ENCODE peak calls at places on chromosomes 4 and X, in seven cellular contexts. V is uterus, D is aorta, W is GM23248, C is A673, S is left ventricle myocardium inferior, N is dorsolateral prefrontal cortex. G is an unnamed sample.

GRCh38 chrX:39195156-39195555 is 393.9 kb downstream of the MID1IP1 start:
- DNase-seq in V (no peak), D (no peak), W (no peak), C (no peak), S (no peak), N (no peak), G (no peak)

GRCh38 chr4:70703695-70704332 is 15.5 kb downstream of the UTP3 start:
- DNase-seq in V (no peak), D (no peak), W (peak; percentile 80), C (peak; percentile 32), S (no peak), N (no peak), G (peak; percentile 41)

GRCh38 chr4:30879841-30880240 is 159.7 kb downstream of the PCDH7 start:
- DNase-seq in V (no peak), D (no peak), W (no peak), C (no peak), S (no peak), N (no peak), G (no peak)

GRCh38 chr4:28463184-28463690 is 1602.6 kb downstream of the STIM2 start:
- DNase-seq in V (no peak), D (no peak), W (no peak), C (no peak), S (no peak), N (no peak), G (no peak)

GRCh38 chrX:136268051-136269048 is 17.1 kb upstream of the MAP7D3 start:
- DNase-seq in V (peak; percentile 39), D (no peak), W (peak; percentile 50), C (peak; percentile 58), S (no peak), N (no peak), G (peak; percentile 40)

GRCh38 chr4:154361450-154361849 is 130.1 kb downstream of the DCHS2 start:
- DNase-seq in V (no peak), D (no peak), W (no peak), C (no peak), S (no peak), N (no peak), G (no peak)

GRCh38 chr4:168257663-168258235 is 60.8 kb downstream of the DDX60 start:
- DNase-seq in V (no peak), D (no peak), W (no peak), C (no peak), S (no peak), N (no peak), G (peak; percentile 33)

GRCh38 chrX:71652405-71652804 is 14.9 kb upstream of the LOC101059915 start:
- DNase-seq in V (no peak), D (no peak), W (peak; percentile 67), C (peak; percentile 65), S (no peak), N (no peak), G (peak; percentile 59)

GRCh38 chr4:76745264-76745663 is 152.7 kb downstream of the SOWAHB start:
- DNase-seq in V (no peak), D (no peak), W (peak; percentile 83), C (no peak), S (no peak), N (no peak), G (no peak)

GRCh38 chr4:6910340-6910959 is 824 bp downstream of the TBC1D14 start:
- DNase-seq in V (no peak), D (peak; percentile 66), W (peak; percentile 36), C (peak; percentile 53), S (no peak), N (no peak), G (peak; percentile 34)

GRCh38 chr4:187387709-187388108 is 607.9 kb upstream of the ZFP42 start:
- DNase-seq in V (no peak), D (no peak), W (peak; percentile 1), C (no peak), S (no peak), N (no peak), G (no peak)

GRCh38 chrX:635428-636192 is 5.0 kb downstream of the SHOX start:
- DNase-seq in V (no peak), D (no peak), W (no peak), C (no peak), S (no peak), N (peak; percentile 3), G (no peak)

GRCh38 chr4:52572936-52573485 is 86.1 kb downstream of the USP46 start:
- DNase-seq in V (no peak), D (no peak), W (peak; percentile 80), C (no peak), S (no peak), N (no peak), G (no peak)
- H3K27ac ChIP-seq in V (no peak overlapping the region), D (no peak overlapping the region), W (peak overlapping the region; percentile 31), C (no peak overlapping the region), S (no peak overlapping the region), N (no peak overlapping the region), G (no peak overlapping the region)

DNA sequence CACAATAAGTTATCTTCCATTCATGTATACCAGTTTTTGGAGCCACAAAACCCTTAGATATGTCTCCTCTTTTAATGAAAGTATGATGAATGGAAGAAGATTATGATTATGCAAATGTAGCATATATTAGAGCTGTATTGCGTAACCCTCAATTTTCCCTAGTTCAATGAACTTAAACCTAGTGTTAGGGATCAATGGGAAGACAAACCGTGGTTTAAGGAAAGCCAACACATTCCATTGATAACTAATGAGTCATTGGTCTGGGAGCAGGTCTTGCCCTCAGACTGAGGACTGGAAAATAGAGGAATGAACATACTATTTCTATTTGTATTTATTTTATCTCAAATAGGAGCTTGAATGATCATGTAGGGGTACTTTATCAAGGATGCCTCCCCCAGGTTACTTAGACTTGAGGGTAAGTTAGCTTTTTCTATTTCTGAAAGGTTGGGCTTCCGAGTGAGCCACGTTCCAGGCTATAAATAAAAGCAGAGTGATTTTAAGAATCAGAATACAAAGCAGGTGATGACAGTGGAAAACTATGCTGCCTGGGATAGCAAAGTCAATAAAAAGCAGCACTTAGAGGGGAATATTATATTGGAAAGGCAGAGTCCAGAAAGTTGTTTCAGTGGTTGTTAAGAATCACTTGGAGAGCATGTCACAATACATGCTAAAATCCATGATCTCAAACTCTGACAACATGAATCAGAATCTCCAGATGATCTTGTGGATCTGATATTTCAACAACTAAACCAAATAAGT is 356.0 kb downstream of the ADAM29 start:
- DNase-seq in V (no peak), D (no peak), W (no peak), C (no peak), S (no peak), N (no peak), G (no peak)
- H3K27ac ChIP-seq in V (no peak overlapping the region), D (no peak overlapping the region), W (no peak overlapping the region), C (no peak overlapping the region), S (peak overlapping the region; percentile 25), N (no peak overlapping the region), G (no peak overlapping the region)

DNA sequence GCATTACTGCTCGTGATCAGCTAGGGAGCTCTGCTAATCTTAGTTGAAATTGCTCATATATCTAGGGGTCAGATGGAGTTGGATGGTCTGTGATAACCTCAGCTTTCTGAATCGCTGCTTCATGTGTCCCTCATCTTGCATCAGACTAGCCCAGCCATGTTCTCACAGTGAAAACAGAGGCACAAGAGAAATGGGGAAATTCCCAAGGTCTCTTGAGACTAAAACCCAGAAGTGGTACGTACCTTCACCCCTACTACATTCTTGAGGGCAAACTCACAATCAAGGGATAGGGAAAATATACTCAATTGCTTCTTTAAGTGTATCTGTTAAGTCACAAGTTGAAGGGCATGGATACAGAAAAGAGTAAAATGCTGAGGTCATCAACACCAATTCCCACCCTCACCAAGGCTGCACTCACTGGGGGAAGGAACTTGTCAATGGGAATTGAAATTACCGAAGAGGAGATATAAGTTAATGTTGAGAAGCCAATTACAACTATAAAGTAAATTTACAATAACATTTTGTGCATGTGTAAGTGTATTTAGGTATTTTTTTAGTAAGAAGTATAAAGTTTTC is 255.0 kb upstream of the KCNIP4 start:
- DNase-seq in V (no peak), D (no peak), W (peak; percentile 7), C (no peak), S (no peak), N (no peak), G (no peak)
- H3K27ac ChIP-seq in V (no peak overlapping the region), D (no peak overlapping the region), W (no peak overlapping the region), C (no peak overlapping the region), S (no peak overlapping the region), N (no peak overlapping the region), G (no peak overlapping the region)

GRCh38 chrX:151973262-151973661 is 1.2 kb downstream of the GABRE start:
- DNase-seq in V (no peak), D (no peak), W (peak; percentile 34), C (no peak), S (no peak), N (no peak), G (no peak)
- H3K27ac ChIP-seq in V (peak overlapping the region; percentile 79), D (no peak overlapping the region), W (peak overlapping the region; percentile 70), C (no peak overlapping the region), S (peak overlapping the region; percentile 80), N (no peak overlapping the region), G (no peak overlapping the region)

DNA sequence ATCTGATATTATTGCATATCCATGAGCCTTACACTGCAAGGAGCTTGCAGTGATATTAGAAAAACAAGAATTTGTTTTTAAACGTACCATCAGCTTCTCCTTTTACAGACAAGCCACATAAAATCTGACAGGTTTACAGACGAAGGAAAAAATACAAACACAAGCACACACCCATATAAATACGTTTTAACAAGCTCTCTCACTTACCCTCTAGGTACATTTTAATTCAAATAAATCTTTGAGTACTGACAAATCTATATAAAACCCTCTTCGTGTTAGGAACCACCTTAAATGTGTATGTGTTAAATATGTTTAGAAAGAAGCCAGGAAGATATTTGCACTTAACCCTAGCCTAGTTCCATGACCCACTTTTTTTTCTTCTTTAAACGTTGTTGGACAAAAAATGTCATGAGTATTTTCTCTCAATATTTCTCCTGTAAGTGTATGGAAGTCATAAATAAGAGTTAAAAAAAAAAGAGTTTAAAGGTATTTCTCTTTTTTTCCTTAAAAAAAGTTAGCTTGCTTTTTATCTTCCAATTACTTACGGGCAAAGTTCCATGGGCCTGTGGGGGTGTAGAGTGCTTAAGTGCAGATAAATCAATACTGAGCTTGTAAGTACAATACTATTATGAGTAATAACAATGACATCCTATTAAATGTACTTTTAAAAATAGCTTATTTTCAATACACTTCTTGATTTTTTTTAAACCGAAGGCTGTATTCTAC is 1.5 kb downstream of the ARAP2 start:
- DNase-seq in V (no peak), D (no peak), W (no peak), C (no peak), S (no peak), N (no peak), G (peak; percentile 48)
- H3K27ac ChIP-seq in V (peak overlapping the region; percentile 8), D (no peak overlapping the region), W (no peak overlapping the region), C (no peak overlapping the region), S (peak overlapping the region; percentile 4), N (peak overlapping the region; percentile 97), G (peak overlapping the region; percentile 89)

DNA sequence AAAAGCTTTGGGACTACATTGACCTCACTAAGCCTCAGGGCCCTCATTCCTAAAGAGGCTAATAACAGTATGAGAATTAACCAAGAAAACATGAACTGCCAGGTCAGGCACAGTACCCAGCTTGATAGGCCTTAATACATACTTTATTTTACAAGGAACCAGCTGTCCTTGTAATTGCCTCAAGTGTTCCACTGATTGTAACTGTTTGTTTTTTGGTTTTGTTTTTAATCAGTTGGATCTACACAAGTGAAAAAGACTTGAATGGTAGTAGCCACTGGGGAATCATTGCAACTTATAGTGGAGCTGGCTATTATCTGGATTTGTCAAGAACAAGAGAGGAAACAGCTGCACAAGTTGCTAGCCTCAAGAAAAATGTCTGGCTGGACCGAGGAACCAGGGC is 35.6 kb downstream of the PKD2 start:
- DNase-seq in V (no peak), D (no peak), W (no peak), C (no peak), S (no peak), N (no peak), G (no peak)
- H3K27ac ChIP-seq in V (peak overlapping the region; percentile 18), D (no peak overlapping the region), W (no peak overlapping the region), C (no peak overlapping the region), S (peak overlapping the region; percentile 8), N (no peak overlapping the region), G (no peak overlapping the region)